ENCODE peak calls at places on chromosomes 1 and 21, in six cellular contexts. Y is ACHN; W is HEK293T; U is CD8-positive, alpha-beta memory T cell; T is esophagus squamous epithelium; J is activated CD4-positive, alpha-beta T cell treated with anti-CD3 and anti-CD28 coated beads, Interleukin-2, amount 50 U/mL, for 24 hours. P is an unnamed sample.

GRCh38 chr1:227893696-227894305 is 53.9 kb downstream of the WNT9A start:
- DNase-seq in U (no peak), Y (no peak), W (no peak), J (no peak), T (no peak), P (no peak)

GRCh38 chr1:184567648-184568047 is 180.8 kb downstream of the C1orf21 start:
- DNase-seq in U (no peak), Y (no peak), W (no peak), T (no peak), J (no peak), P (no peak)

GRCh38 chr1:1758692-1759455 is 19.4 kb downstream of the NADK start:
- DNase-seq in T (no peak), J (no peak), W (no peak), Y (no peak), U (no peak), P (peak; percentile 95)

GRCh38 chr1:68230901-68231626 is 1.3 kb downstream of the WLS start:
- DNase-seq in U (no peak), W (no peak), J (no peak), Y (peak; percentile 37), T (no peak), P (peak; percentile 41)

GRCh38 chr1:43153443-43153842 is 18.6 kb downstream of the EBNA1BP2 start:
- DNase-seq in T (no peak), U (no peak), W (no peak), J (no peak), Y (no peak), P (no peak)

GRCh38 chr1:223551610-223552009 is 113.9 kb downstream of the CAPN8 start:
- DNase-seq in T (no peak), Y (no peak), J (no peak), U (no peak), W (no peak), P (no peak)

GRCh38 chr1:6280761-6281451 is 20.0 kb upstream of the GPR153 start:
- DNase-seq in Y (peak; percentile 7), W (no peak), J (no peak), U (no peak), T (no peak), P (no peak)

GRCh38 chr1:152143147-152143845 is 15.7 kb downstream of the RPTN start:
- DNase-seq in J (no peak), U (no peak), T (no peak), Y (no peak), W (no peak), P (no peak)

GRCh38 chr1:110393691-110394564 is 3.1 kb upstream of the SLC16A4 start:
- DNase-seq in T (no peak), W (no peak), Y (peak; percentile 94), U (no peak), J (no peak), P (no peak)

GRCh38 chr1:20440785-20441200 is 45.2 kb downstream of the CAMK2N1 start:
- DNase-seq in U (peak; percentile 5), T (no peak), J (no peak), W (peak; percentile 81), Y (peak; percentile 42), P (no peak)

GRCh38 chr21:44408226-44408625 is 47.1 kb upstream of the LRRC3 start:
- DNase-seq in J (no peak), W (no peak), T (no peak), U (no peak), Y (no peak), P (no peak)

GRCh38 chr21:35488941-35489340 is 439.8 kb upstream of the RUNX1 start:
- DNase-seq in W (no peak), J (no peak), T (no peak), U (no peak), Y (no peak), P (no peak)

GRCh38 chr1:108089482-108089881 is 110.7 kb downstream of the SLC25A24 start:
- DNase-seq in T (no peak), W (no peak), U (no peak), Y (no peak), J (no peak), P (no peak)

GRCh38 chr1:110583505-110583904 is 22.7 kb downstream of the KCNA2 start:
- DNase-seq in T (no peak), J (no peak), W (no peak), Y (no peak), U (no peak), P (no peak)

GRCh38 chr1:225319951-225320350 is 107.9 kb downstream of the LBR start:
- DNase-seq in J (no peak), T (no peak), U (no peak), W (no peak), Y (peak; percentile 5), P (no peak)

GRCh38 chr1:41109316-41110263 is 88.1 kb upstream of the SLFNL1 start:
- DNase-seq in W (no peak), T (no peak), J (no peak), U (no peak), Y (peak; percentile 73), P (no peak)

GRCh38 chr1:228434674-228435073 is 18.0 kb upstream of the TRIM17 start:
- DNase-seq in U (no peak), J (no peak), Y (no peak), T (no peak), W (no peak), P (no peak)

GRCh38 chr1:116168277-116169032 is 57.3 kb downstream of the MAB21L3 start:
- DNase-seq in J (peak; percentile 69), U (peak; percentile 79), T (peak; percentile 9), Y (peak; percentile 65), W (peak; percentile 81), P (peak; percentile 97)

GRCh38 chr21:44869860-44870747 is 3.4 kb downstream of the PTTG1IP start:
- DNase-seq in Y (peak; percentile 96), U (no peak), J (no peak), T (no peak), W (no peak), P (no peak)

GRCh38 chr1:245969274-245969673 is 537.8 kb downstream of the SMYD3 start:
- DNase-seq in U (no peak), J (no peak), Y (no peak), W (no peak), T (no peak), P (no peak)

GRCh38 chr1:2205191-2205952 is 10.8 kb upstream of the FAAP20 start:
- DNase-seq in U (peak; percentile 96), T (peak; percentile 92), W (peak; percentile 98), Y (peak; percentile 81), J (peak; percentile 77), P (peak; percentile 99)

GRCh38 chr1:116133696-116134095 is 22.5 kb downstream of the MAB21L3 start:
- DNase-seq in W (no peak), Y (no peak), J (no peak), U (no peak), T (no peak), P (no peak)

GRCh38 chr1:166300767-166301166 is 134.0 kb upstream of the FAM78B start:
- DNase-seq in W (no peak), T (no peak), J (no peak), Y (no peak), U (no peak), P (no peak)

GRCh38 chr1:115495603-115496002 is 146.2 kb upstream of the VANGL1 start:
- DNase-seq in Y (no peak), J (no peak), T (no peak), U (no peak), W (no peak), P (no peak)

GRCh38 chr21:25733859-25734653 is 648 bp downstream of the ATP5PF start:
- DNase-seq in J (no peak), W (peak; percentile 26), Y (peak; percentile 20), T (no peak), U (peak; percentile 17), P (peak; percentile 22)

GRCh38 chr21:37829447-37829846 is 86.8 kb downstream of the KCNJ6 start:
- DNase-seq in J (no peak), U (no peak), T (no peak), Y (peak; percentile 58), W (no peak), P (peak; percentile 65)

GRCh38 chr1:71303617-71304041 is 222.8 kb upstream of the ZRANB2 start:
- DNase-seq in W (no peak), Y (no peak), J (no peak), T (no peak), U (no peak), P (no peak)

GRCh38 chr1:244049969-244050834 is 881 bp upstream of the ZBTB18 start:
- DNase-seq in J (no peak), U (no peak), W (no peak), T (no peak), Y (peak; percentile 53), P (peak; percentile 37)

GRCh38 chr1:1597275-1597930 is 2.5 kb downstream of the FNDC10 start:
- DNase-seq in T (no peak), U (no peak), J (no peak), Y (peak; percentile 19), W (no peak), P (no peak)

GRCh38 chr1:167905182-167905581 is 8.8 kb downstream of the ADCY10 start:
- DNase-seq in Y (no peak), T (no peak), J (no peak), W (no peak), U (no peak), P (no peak)

GRCh38 chr21:35026617-35027557 is 22.2 kb downstream of the RUNX1 start:
- DNase-seq in W (no peak), Y (no peak), U (peak; percentile 75), J (peak; percentile 65), T (no peak), P (peak; percentile 84)

GRCh38 chr1:162720996-162721395 is 69.5 kb upstream of the HSD17B7 start:
- DNase-seq in T (no peak), Y (no peak), J (no peak), W (no peak), U (no peak), P (no peak)

GRCh38 chr1:110728388-110728787 is 53.6 kb upstream of the KCNA3 start:
- DNase-seq in T (no peak), J (no peak), W (no peak), U (no peak), Y (no peak), P (no peak)

GRCh38 chr1:228469413-228470162 is 17.6 kb upstream of the RNF187 start:
- DNase-seq in J (no peak), Y (no peak), W (no peak), U (no peak), T (no peak), P (no peak)